ENCODE peak calls at places on chromosomes 6 and 20, in six cellular contexts. A is stomach, H is GM12878, C is ovary, E is transverse colon, Y is suprapubic skin. O is an unnamed sample.

GRCh38 chr6:121730616-121731015 is 295.2 kb downstream of the GJA1 start:
- DNase-seq in H (no peak), Y (no peak), E (no peak), A (no peak), C (no peak), O (no peak)

GRCh38 chr6:26273673-26274595 is 91.1 kb upstream of the BTN3A2 start:
- DNase-seq in H (no peak), E (no peak), C (no peak), A (no peak), Y (no peak), O (no peak)

GRCh38 chr6:101435028-101435427 is 41.5 kb downstream of the GRIK2 start:
- DNase-seq in E (no peak), C (no peak), A (no peak), H (no peak), Y (no peak), O (no peak)

GRCh38 chr6:29552512-29553051 is 7.0 kb downstream of the UBD start:
- DNase-seq in A (no peak), Y (no peak), H (peak; percentile 56), C (no peak), E (no peak), O (peak; percentile 27)

GRCh38 chr20:13552061-13552460 is 86.7 kb downstream of the TASP1 start:
- DNase-seq in E (no peak), H (no peak), A (no peak), C (no peak), Y (no peak), O (no peak)

GRCh38 chr6:146904596-146904995 is 299.6 kb upstream of the STXBP5 start:
- DNase-seq in A (no peak), H (no peak), C (no peak), E (no peak), Y (no peak), O (no peak)

GRCh38 chr20:41572010-41572572 is 46.1 kb downstream of the CHD6 start:
- DNase-seq in C (no peak), H (no peak), Y (no peak), E (no peak), A (no peak), O (no peak)

GRCh38 chr6:156720739-156721714 is 56.2 kb upstream of the ARID1B start:
- DNase-seq in C (peak; percentile 55), E (peak; percentile 52), Y (no peak), H (peak; percentile 76), A (peak; percentile 73), O (no peak)

GRCh38 chr6:135128268-135128914 is 52.7 kb upstream of the MYB start:
- DNase-seq in E (no peak), A (no peak), C (no peak), Y (no peak), H (no peak), O (no peak)

GRCh38 chr6:80623066-80623815 is 516.8 kb downstream of the BCKDHB start:
- DNase-seq in C (no peak), A (no peak), H (no peak), E (no peak), Y (no peak), O (no peak)

GRCh38 chr6:86793649-86794048 is 143.7 kb upstream of the HTR1E start:
- DNase-seq in Y (no peak), E (no peak), A (no peak), H (no peak), C (no peak), O (no peak)

DNA sequence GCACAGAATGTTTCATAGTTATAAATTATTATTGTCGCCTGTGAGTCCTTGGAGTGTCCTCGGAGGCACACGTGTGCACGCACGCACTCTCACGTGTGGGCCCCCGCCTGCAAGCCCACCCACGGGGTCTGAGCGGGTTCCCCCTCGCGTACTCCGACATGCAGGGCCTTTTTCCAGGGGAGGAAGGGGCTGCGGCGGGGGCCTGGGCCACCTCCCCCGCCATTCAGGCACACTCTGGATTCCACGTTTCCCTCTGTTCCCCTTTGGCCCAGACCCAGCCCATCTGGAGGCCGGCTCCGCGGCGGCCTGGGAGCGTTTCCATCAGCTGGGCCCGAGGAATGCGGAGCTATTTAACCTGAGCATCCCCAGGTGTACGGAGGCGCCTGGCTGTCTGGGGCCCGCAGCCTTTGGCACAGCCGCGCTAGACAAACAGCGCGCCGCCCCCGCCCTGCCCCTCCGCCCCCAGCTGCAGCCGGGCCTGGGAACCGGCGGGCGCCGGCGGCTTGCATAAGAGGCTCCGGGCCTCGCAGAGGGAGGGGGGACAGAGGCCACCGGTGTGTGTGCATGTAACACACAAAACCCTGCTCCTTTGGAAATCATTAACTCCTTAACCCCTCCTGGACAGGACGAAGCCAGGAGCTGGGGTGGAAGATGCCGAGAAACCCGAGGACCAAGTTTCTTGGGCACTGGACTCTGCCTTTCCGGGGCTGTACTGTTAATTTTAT is 3.3 kb downstream of the ID1 start:
- DNase-seq in A (peak; percentile 92), Y (peak; percentile 88), H (no peak), C (peak; percentile 82), E (peak; percentile 92), O (no peak)
- TF ChIP-seq POLR2A in A (no peak), Y (no peak), H (no peak), C (no peak), E (peak; percentile 60), O (no peak)

GRCh38 chr6:105771313-105771970 is 314.7 kb upstream of the PRDM1 start:
- DNase-seq in H (no peak), E (no peak), C (no peak), A (no peak), Y (no peak), O (no peak)

GRCh38 chr6:105767541-105767940 is 318.6 kb upstream of the PRDM1 start:
- DNase-seq in E (no peak), H (no peak), Y (no peak), C (no peak), A (no peak), O (no peak)

GRCh38 chr6:105769987-105770386 is 316.1 kb upstream of the PRDM1 start:
- DNase-seq in E (no peak), C (no peak), H (no peak), A (no peak), Y (no peak), O (peak; percentile 4)

GRCh38 chr6:105765239-105765638 is 320.9 kb upstream of the PRDM1 start:
- DNase-seq in C (no peak), E (no peak), A (no peak), Y (no peak), H (no peak), O (no peak)

DNA sequence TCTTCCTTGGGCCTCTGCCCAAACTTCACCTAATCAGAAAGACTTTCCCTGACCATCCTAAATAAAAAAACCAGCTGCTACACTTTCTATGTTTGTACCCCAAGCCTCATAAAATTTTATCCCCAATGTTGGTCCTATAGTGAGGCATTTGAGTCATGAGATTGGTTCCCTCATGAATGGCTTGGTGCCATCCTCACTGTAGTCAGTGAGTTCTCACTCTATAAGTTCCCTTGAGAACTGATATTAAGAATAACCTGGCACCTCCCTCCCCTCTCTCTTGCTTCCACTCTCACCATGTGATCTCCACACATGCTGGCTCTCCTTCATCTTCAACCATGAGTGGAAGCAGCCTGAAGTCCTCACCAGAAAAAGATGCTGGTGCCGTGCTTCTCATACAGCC is 316.9 kb upstream of the PRDM1 start:
- DNase-seq in Y (no peak), C (no peak), H (no peak), E (no peak), A (no peak), O (no peak)
- TF ChIP-seq POLR2A in Y (no peak), C (no peak), H (no peak), E (no peak), A (no peak), O (no peak)

GRCh38 chr20:23636182-23636907 is 1.4 kb downstream of the CST3 start:
- DNase-seq in Y (no peak), A (no peak), C (no peak), E (no peak), H (no peak), O (no peak)
- TF ChIP-seq POLR2A in Y (no peak), A (no peak), C (no peak), E (no peak), H (no peak), O (no peak)

GRCh38 chr6:111873178-111874029 is at the start of gene FYN:
- DNase-seq in Y (peak; percentile 98), A (peak; percentile 97), C (peak; percentile 99), H (peak; percentile 76), E (peak; percentile 96), O (peak; percentile 80)

GRCh38 chr6:111872521-111873177 is 603 bp downstream of the FYN start:
- DNase-seq in A (no peak), E (peak; percentile 34), Y (peak; percentile 75), C (peak; percentile 69), H (no peak), O (peak; percentile 25)

GRCh38 chr6:111870751-111871064 is 2.5 kb downstream of the FYN start:
- DNase-seq in E (no peak), Y (no peak), A (no peak), C (no peak), H (no peak), O (no peak)

GRCh38 chr6:111871207-111871606 is 2.0 kb downstream of the FYN start:
- DNase-seq in C (no peak), A (no peak), H (no peak), E (no peak), Y (no peak), O (no peak)

GRCh38 chr6:111871725-111872520 is 1.3 kb downstream of the FYN start:
- DNase-seq in A (no peak), H (no peak), C (peak; percentile 40), E (peak; percentile 8), Y (no peak), O (peak; percentile 15)
- TF ChIP-seq POLR2A in A (no peak), H (no peak), C (no peak), E (no peak), Y (no peak), O (no peak)

DNA sequence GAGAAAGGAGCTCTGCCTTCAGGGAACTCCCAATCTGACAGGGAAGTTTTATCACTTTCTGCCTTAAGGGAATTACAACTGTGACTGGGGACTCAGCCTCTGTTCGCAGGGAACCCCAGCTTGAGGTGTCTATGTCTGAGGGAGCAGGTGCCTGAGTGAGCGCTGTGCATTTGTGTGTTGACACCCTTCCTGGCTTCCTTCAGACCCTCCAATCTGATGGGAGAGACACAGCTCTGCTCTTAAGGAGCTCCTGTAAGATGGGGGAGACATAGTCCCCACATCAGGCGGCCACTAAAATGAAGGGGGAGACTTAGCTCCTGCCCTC is 62.3 kb downstream of the MRPL14 start:
- DNase-seq in H (no peak), E (no peak), A (no peak), Y (no peak), C (no peak), O (no peak)
- TF ChIP-seq POLR2A in H (no peak), E (no peak), A (no peak), Y (no peak), C (no peak), O (no peak)

DNA sequence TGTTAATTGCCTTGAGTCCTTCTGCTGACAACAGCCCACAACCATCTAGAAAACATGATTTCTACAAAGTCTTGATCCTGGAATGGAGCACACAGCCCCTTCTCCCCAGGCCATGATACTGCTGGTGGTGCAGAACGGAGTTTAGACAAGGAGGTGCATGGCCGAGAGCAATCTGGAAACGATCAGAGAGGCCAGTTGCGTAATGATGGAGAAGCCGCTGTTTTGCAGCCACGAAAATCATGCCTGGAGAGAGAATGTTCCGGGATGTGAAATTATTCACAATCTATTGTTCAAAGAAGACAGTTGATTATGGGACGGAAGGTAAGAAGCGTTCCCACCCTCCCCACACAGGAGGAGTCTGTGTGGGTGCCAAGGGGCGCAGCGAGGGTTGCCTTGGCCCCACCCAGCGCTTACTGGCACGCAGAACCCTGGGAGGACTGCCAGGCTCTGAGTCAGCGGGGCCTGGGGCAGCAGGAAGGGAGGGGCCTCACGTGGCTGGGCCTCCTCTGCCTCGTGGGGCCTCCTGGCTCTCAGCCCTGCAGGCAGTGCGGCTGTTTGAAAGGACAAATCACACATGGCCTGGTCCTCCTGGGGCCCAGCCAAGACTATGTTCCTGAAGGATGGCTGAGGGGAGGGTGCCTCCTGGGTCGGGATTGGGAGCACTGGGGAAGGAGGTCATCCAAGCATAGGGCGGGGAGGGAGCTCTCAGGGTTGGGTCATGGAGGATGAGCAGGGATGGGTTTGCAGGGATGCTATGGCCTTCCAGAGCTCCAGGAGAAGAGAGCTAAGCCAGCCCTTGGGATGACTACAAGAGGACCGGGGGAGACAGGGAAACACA is 8.7 kb upstream of the AP5S1 start:
- DNase-seq in Y (peak; percentile 99), C (peak; percentile 100), H (no peak), E (peak; percentile 98), A (peak; percentile 99), O (peak; percentile 84)
- TF ChIP-seq POLR2A in Y (no peak), C (peak; percentile 79), H (peak; percentile 56), E (peak; percentile 78), A (no peak), O (no peak)